ENCODE peak calls at places on chromosomes 7 and 10, in seven cellular contexts. J is left cardiac atrium; H is left lobe of liver; F is iPS-NIHi11; R is B cell; G is GM03348; Z is stimulated activated naive CD8-positive, alpha-beta T cell treated with anti-CD3 and anti-CD28 coated beads, Interleukin-15, Interleukin-2, amounts not matched to agents 100 U/mL and 50 U/mL, for 24 hours. B is an unnamed sample.

GRCh38 chr10:102246261-102246660 is 929 bp downstream of the GBF1 start:
- DNase-seq in J (no peak), R (no peak), H (no peak), F (no peak), Z (no peak), G (no peak), B (peak; percentile 43)

GRCh38 chr7:28293529-28293835 is 112.9 kb upstream of the JAZF1 start:
- DNase-seq in R (no peak), G (no peak), F (no peak), H (no peak), Z (no peak), J (no peak), B (peak; percentile 22)

GRCh38 chr7:98284335-98285036 is 3.0 kb downstream of the BRI3 start:
- DNase-seq in H (peak; percentile 75), Z (no peak), J (peak; percentile 84), R (no peak), G (peak; percentile 89), F (no peak), B (peak; percentile 98)

GRCh38 chr7:41993173-41993867 is 243.7 kb downstream of the GLI3 start:
- DNase-seq in H (no peak), G (peak; percentile 38), F (no peak), J (no peak), Z (no peak), R (no peak), B (peak; percentile 78)

GRCh38 chr10:92490387-92490786 is 83.5 kb downstream of the IDE start:
- DNase-seq in J (no peak), Z (no peak), H (no peak), G (no peak), R (no peak), F (no peak), B (peak; percentile 8)

GRCh38 chr7:19663816-19664531 is 44.9 kb downstream of the POLR1F start:
- DNase-seq in H (no peak), G (no peak), J (no peak), R (no peak), Z (no peak), F (no peak), B (no peak)

GRCh38 chr7:47795631-47796030 is 152.6 kb downstream of the PKD1L1 start:
- DNase-seq in F (no peak), R (no peak), J (no peak), H (no peak), G (peak; percentile 79), Z (no peak), B (peak; percentile 99)

GRCh38 chr7:129741743-129742213 is 130.3 kb downstream of the NRF1 start:
- DNase-seq in G (no peak), F (peak; percentile 29), Z (no peak), J (no peak), H (no peak), R (no peak), B (no peak)

GRCh38 chr10:95430231-95430951 is 130.8 kb downstream of the SORBS1 start:
- DNase-seq in R (peak; percentile 49), J (peak; percentile 39), G (peak; percentile 85), F (peak; percentile 89), Z (peak; percentile 26), H (peak; percentile 67), B (peak; percentile 66)

GRCh38 chr10:130547368-130547767 is 411.2 kb downstream of the GLRX3 start:
- DNase-seq in J (no peak), Z (no peak), H (no peak), R (no peak), F (peak; percentile 28), G (no peak), B (no peak)

GRCh38 chr10:117226813-117227451 is 14.0 kb upstream of the SLC18A2 start:
- DNase-seq in J (no peak), H (no peak), F (peak; percentile 85), R (no peak), Z (peak; percentile 11), G (peak; percentile 78), B (peak; percentile 41)

GRCh38 chr7:138556771-138557484 is 96.9 kb downstream of the TRIM24 start:
- DNase-seq in F (no peak), J (no peak), R (no peak), Z (no peak), G (no peak), H (no peak), B (no peak)

GRCh38 chr10:69642747-69643146 is 12.7 kb downstream of the FAM241B start:
- DNase-seq in G (no peak), J (no peak), F (no peak), H (no peak), Z (no peak), R (no peak), B (no peak)

GRCh38 chr10:35464805-35465456 is 128.6 kb downstream of the CCNY start:
- DNase-seq in G (no peak), J (no peak), F (no peak), R (no peak), H (no peak), Z (no peak), B (peak; percentile 39)

GRCh38 chr10:31749981-31750850 is 178.4 kb downstream of the ARHGAP12 start:
- DNase-seq in J (peak; percentile 68), G (peak; percentile 46), H (no peak), R (no peak), Z (no peak), F (no peak), B (peak; percentile 43)

GRCh38 chr10:95281206-95281605 is 9.6 kb downstream of the PDLIM1 start:
- DNase-seq in J (no peak), Z (no peak), F (no peak), G (no peak), H (peak; percentile 7), R (no peak), B (no peak)

GRCh38 chr10:11175823-11176243 is 158.2 kb downstream of the CELF2 start:
- DNase-seq in F (no peak), R (peak; percentile 70), G (no peak), Z (no peak), H (no peak), J (no peak), B (no peak)

GRCh38 chr7:98470131-98470985 is 69.5 kb upstream of the BAIAP2L1 start:
- DNase-seq in G (peak; percentile 55), J (peak; percentile 34), R (no peak), Z (peak; percentile 42), F (peak; percentile 99), H (peak; percentile 60), B (peak; percentile 4)

GRCh38 chr10:71649631-71650030 is 69.9 kb downstream of the C10orf105 start:
- DNase-seq in H (no peak), G (no peak), Z (no peak), J (no peak), R (no peak), F (no peak), B (no peak)

GRCh38 chr10:132229834-132230556 is 43.2 kb downstream of the DPYSL4 start:
- DNase-seq in G (peak; percentile 81), H (no peak), J (no peak), R (no peak), F (no peak), Z (peak; percentile 63), B (no peak)

GRCh38 chr7:21902240-21902639 is 43.5 kb downstream of the CDCA7L start:
- DNase-seq in H (no peak), J (no peak), R (no peak), F (no peak), Z (no peak), G (peak; percentile 33), B (peak; percentile 80)

GRCh38 chr7:1843271-1843861 is 173.3 kb downstream of the ELFN1 start:
- DNase-seq in J (peak; percentile 10), R (no peak), H (no peak), G (no peak), F (no peak), Z (no peak), B (peak; percentile 90)

GRCh38 chr10:97876387-97876786 is 26.7 kb downstream of the GOLGA7B start:
- DNase-seq in Z (no peak), F (peak; percentile 46), G (no peak), J (no peak), H (no peak), R (no peak), B (no peak)

GRCh38 chr7:91306266-91306665 is 42.0 kb downstream of the FZD1 start:
- DNase-seq in J (no peak), H (no peak), Z (no peak), R (no peak), F (no peak), G (no peak), B (no peak)

GRCh38 chr7:116330961-116331360 is 120.6 kb downstream of the TES start:
- DNase-seq in J (no peak), F (no peak), R (no peak), H (no peak), Z (no peak), G (peak; percentile 54), B (peak; percentile 77)

GRCh38 chr7:44158060-44158872 is 17.1 kb upstream of the MYL7 start:
- DNase-seq in G (no peak), R (no peak), H (peak; percentile 66), J (no peak), F (no peak), Z (no peak), B (no peak)

GRCh38 chr7:16933296-16934248 is 51.8 kb upstream of the AGR3 start:
- DNase-seq in H (no peak), Z (peak; percentile 30), R (no peak), F (no peak), G (no peak), J (no peak), B (no peak)

GRCh38 chr7:64753032-64753431 is 41.2 kb upstream of the ZNF138 start:
- DNase-seq in F (no peak), R (no peak), J (no peak), G (no peak), H (no peak), Z (no peak), B (no peak)

GRCh38 chr7:101201695-101202602 is 1.1 kb upstream of the MOGAT3 start:
- DNase-seq in J (no peak), Z (no peak), F (peak; percentile 72), H (peak; percentile 82), G (peak; percentile 40), R (no peak), B (peak; percentile 13)

GRCh38 chr10:79002336-79002735 is 66.4 kb upstream of the ZMIZ1 start:
- DNase-seq in Z (no peak), F (no peak), G (no peak), R (no peak), H (no peak), J (no peak), B (no peak)

GRCh38 chr7:120055300-120055699 is 217.7 kb upstream of the KCND2 start:
- DNase-seq in F (no peak), G (peak; percentile 33), R (no peak), J (no peak), H (no peak), Z (no peak), B (no peak)

GRCh38 chr7:31373337-31374289 is 33.1 kb upstream of the NEUROD6 start:
- DNase-seq in J (peak; percentile 37), G (peak; percentile 72), H (peak; percentile 58), Z (peak; percentile 13), R (no peak), F (peak; percentile 72), B (peak; percentile 57)

GRCh38 chr10:53209941-53210611 is 437.5 kb upstream of the MBL2 start:
- DNase-seq in G (no peak), F (peak; percentile 20), R (no peak), H (no peak), Z (no peak), J (no peak), B (peak; percentile 4)

GRCh38 chr10:29712108-29712507 is 77.3 kb upstream of the SVIL start:
- DNase-seq in G (no peak), J (no peak), H (no peak), R (no peak), Z (no peak), F (peak; percentile 57), B (no peak)

GRCh38 chr10:71743099-71743838 is 23.7 kb upstream of the C10orf105 start:
- DNase-seq in F (no peak), J (no peak), G (no peak), R (no peak), Z (no peak), H (no peak), B (no peak)

GRCh38 chr7:128259131-128260056 is 18.3 kb downstream of the LEP start:
- DNase-seq in J (no peak), H (no peak), Z (no peak), R (no peak), F (no peak), G (no peak), B (peak; percentile 67)